ENCODE peak calls at places on chromosomes 11 and 22, in ten cellular contexts. Y is hypothalamus, N is T follicular helper cell, F is body of pancreas, U is non-pigmented ciliary epithelial cell, V is NCI-H774, L is A549, R is EL, C is BJ, M is germinal center. X is an unnamed sample.
A peak's percentile ranks its signal among the peaks of the same experiment; 100 is the strongest.

GRCh38 chr11:69890476-69890875 is 71.3 kb upstream of the FGF3 start:
- DNase-seq in Y (no peak), N (no peak), F (no peak), U (no peak), V (no peak), L (no peak), R (no peak), C (no peak), M (no peak), X (no peak)

GRCh38 chr11:135075740-135076139 is 663.7 kb upstream of the B3GAT1 start:
- DNase-seq in Y (no peak), N (peak; percentile 43), F (peak; percentile 66), U (no peak), V (no peak), L (peak; percentile 83), R (peak; percentile 1), C (no peak), M (no peak), X (no peak)

GRCh38 chr22:28514314-28514713 is 165.3 kb downstream of the TTC28 start:
- DNase-seq in Y (no peak), N (no peak), F (no peak), U (no peak), V (no peak), L (no peak), R (no peak), C (no peak), M (no peak), X (no peak)

GRCh38 chr11:119346605-119347004 is at the start of gene MFRP:
- DNase-seq in Y (no peak), N (no peak), F (no peak), U (no peak), V (no peak), L (no peak), R (no peak), C (no peak), M (no peak), X (no peak)

GRCh38 chr11:73047773-73048371 is 94.2 kb downstream of the FCHSD2 start:
- DNase-seq in Y (no peak), N (no peak), F (no peak), U (no peak), V (peak; percentile 64), L (no peak), R (no peak), C (no peak), M (peak; percentile 50), X (peak; percentile 31)

GRCh38 chr11:79314906-79315689 is 125.7 kb downstream of the TENM4 start:
- DNase-seq in Y (no peak), N (no peak), F (no peak), U (no peak), V (no peak), L (no peak), R (no peak), C (no peak), M (no peak), X (no peak)

GRCh38 chr11:106087815-106088435 is 10.5 kb downstream of the AASDHPPT start:
- DNase-seq in Y (no peak), N (peak; percentile 16), F (peak; percentile 80), U (no peak), V (peak; percentile 31), L (peak; percentile 51), R (peak; percentile 45), C (no peak), M (peak; percentile 3), X (peak; percentile 43)

GRCh38 chr11:17722000-17722643 is 2.8 kb downstream of the MYOD1 start:
- DNase-seq in Y (no peak), N (no peak), F (peak; percentile 22), U (no peak), V (peak; percentile 15), L (peak; percentile 56), R (peak; percentile 50), C (no peak), M (no peak), X (no peak)

GRCh38 chr11:105823495-105824033 is 198.5 kb downstream of the MSANTD4 start:
- DNase-seq in Y (no peak), N (no peak), F (no peak), U (no peak), V (no peak), L (no peak), R (no peak), C (no peak), M (no peak), X (no peak)

GRCh38 chr22:21755855-21756284 is 20.3 kb upstream of the YPEL1 start:
- DNase-seq in Y (no peak), N (no peak), F (no peak), U (peak; percentile 65), V (no peak), L (no peak), R (peak; percentile 73), C (no peak), M (no peak), X (no peak)

GRCh38 chr11:12149672-12150225 is 39.4 kb downstream of the MICAL2 start:
- DNase-seq in Y (no peak), N (no peak), F (no peak), U (no peak), V (no peak), L (no peak), R (no peak), C (no peak), M (no peak), X (no peak)

GRCh38 chr22:44119669-44120313 is 60.9 kb upstream of the PARVG start:
- DNase-seq in Y (no peak), N (no peak), F (no peak), U (no peak), V (no peak), L (no peak), R (no peak), C (no peak), M (no peak), X (no peak)